ENCODE peak calls at places on chromosomes 1 and 21, in six cellular contexts. S is SHP77 treated with DMSO at 0.1 percent for 48 hours; X is iris pigment epithelial cell; O is bronchial epithelial cell; G is adrenal gland; U is activated T-helper 1 cell treated with anti-CD3 and anti-CD28 coated beads, Interleukin-2, amount 50 U/mL, for 16 hours. L is an unnamed sample.

GRCh38 chr1:25654109-25654660 is 37.6 kb downstream of the MAN1C1 start:
- DNase-seq in S (no peak), X (no peak), O (no peak), G (no peak), U (no peak), L (no peak)

GRCh38 chr21:29360799-29361765 is 62.4 kb downstream of the BACH1 start:
- DNase-seq in S (no peak), X (no peak), O (peak), G (peak), U (no peak), L (peak)

GRCh38 chr1:170634293-170634692 is 29.6 kb upstream of the PRRX1 start:
- DNase-seq in S (no peak), X (peak), O (peak), G (no peak), U (no peak), L (no peak)

GRCh38 chr1:19177811-19178210 is 32.3 kb downstream of the UBR4 start:
- DNase-seq in S (no peak), X (no peak), O (no peak), G (no peak), U (no peak), L (no peak)

GRCh38 chr1:59926381-59927243 is at the start of gene CYP2J2:
- DNase-seq in S (no peak), X (peak), O (peak), G (peak), U (peak), L (peak)

GRCh38 chr1:27868932-27869718 is 3.2 kb upstream of the THEMIS2 start:
- DNase-seq in S (no peak), X (no peak), O (no peak), G (peak), U (peak), L (no peak)

GRCh38 chr21:33754493-33754892 is 112.2 kb downstream of the ITSN1 start:
- DNase-seq in S (no peak), X (no peak), O (no peak), G (peak), U (no peak), L (no peak)

GRCh38 chr1:244801246-244801645 is 34.2 kb upstream of the COX20 start:
- DNase-seq in S (peak), X (peak), O (no peak), G (peak), U (peak), L (no peak)

GRCh38 chr1:171739646-171740045 is 2.2 kb downstream of the VAMP4 start:
- DNase-seq in S (no peak), X (peak), O (peak), G (no peak), U (no peak), L (no peak)

GRCh38 chr1:36576118-36576517 is 93.4 kb upstream of the CSF3R start:
- DNase-seq in S (no peak), X (peak), O (peak), G (peak), U (peak), L (peak)

GRCh38 chr21:42199488-42200463 is 19.2 kb upstream of the ABCG1 start:
- DNase-seq in S (no peak), X (peak), O (peak), G (no peak), U (no peak), L (no peak)

GRCh38 chr1:84001501-84001900 is 2.6 kb upstream of the TTLL7 start:
- DNase-seq in S (no peak), X (no peak), O (no peak), G (no peak), U (no peak), L (no peak)

GRCh38 chr1:117810553-117810952 is 118.9 kb downstream of the GDAP2 start:
- DNase-seq in S (no peak), X (no peak), O (no peak), G (no peak), U (no peak), L (no peak)

GRCh38 chr1:7915826-7916225 is 24.8 kb downstream of the TNFRSF9 start:
- DNase-seq in S (no peak), X (no peak), O (no peak), G (no peak), U (no peak), L (no peak)

GRCh38 chr1:192844360-192844759 is 35.5 kb downstream of the RGS2 start:
- DNase-seq in S (no peak), X (no peak), O (no peak), G (no peak), U (no peak), L (no peak)

GRCh38 chr1:67746299-67746698 is 61.3 kb downstream of the GADD45A start:
- DNase-seq in S (no peak), X (no peak), O (no peak), G (no peak), U (no peak), L (no peak)

GRCh38 chr21:16569679-16570078 is 839.9 kb downstream of the USP25 start:
- DNase-seq in S (no peak), X (peak), O (no peak), G (no peak), U (no peak), L (no peak)

GRCh38 chr1:180954766-180955165 is 42.1 kb downstream of the KIAA1614 start:
- DNase-seq in S (no peak), X (no peak), O (no peak), G (no peak), U (no peak), L (no peak)

GRCh38 chr21:36852293-36852692 is 114.2 kb downstream of the HLCS start:
- DNase-seq in S (no peak), X (no peak), O (peak), G (no peak), U (no peak), L (no peak)